ENCODE peak calls at places on chromosome 18, in seven cellular contexts. R is AG04449, U is transverse colon, H is bronchial epithelial cell, Q is kidney, T is Calu3, J is hepatocyte. I is an unnamed sample.

GRCh38 chr18:29652797-29653196 is 1389.7 kb downstream of the DSC3 start:
- DNase-seq in J (no peak), U (no peak), T (no peak), Q (no peak), H (peak), R (no peak), I (no peak)

GRCh38 chr18:47206945-47207637 is 30.9 kb upstream of the IER3IP1 start:
- DNase-seq in J (no peak), H (no peak), U (no peak), R (no peak), T (no peak), Q (no peak), I (no peak)

GRCh38 chr18:22466608-22467390 is 49.1 kb upstream of the CTAGE1 start:
- DNase-seq in H (peak), Q (no peak), J (peak), R (peak), U (no peak), T (peak), I (peak)

GRCh38 chr18:832085-832681 is 20.1 kb upstream of the YES1 start:
- DNase-seq in T (peak), H (no peak), Q (no peak), J (peak), R (no peak), U (peak), I (no peak)

GRCh38 chr18:63617049-63617995 is 26.7 kb downstream of the SERPINB4 start:
- DNase-seq in Q (no peak), U (no peak), H (no peak), J (no peak), R (no peak), T (no peak), I (no peak)

GRCh38 chr18:51194604-51195003 is 2.9 kb downstream of the MEX3C start:
- DNase-seq in U (no peak), R (no peak), H (no peak), Q (no peak), T (no peak), J (no peak), I (no peak)

GRCh38 chr18:22168360-22168921 is 948 bp upstream of the GATA6 start:
- DNase-seq in J (peak), H (no peak), Q (no peak), R (no peak), T (peak), U (peak), I (no peak)

GRCh38 chr18:74946646-74947045 is 262.3 kb downstream of the PTGR3 start:
- DNase-seq in Q (no peak), R (no peak), H (peak), J (no peak), T (no peak), U (no peak), I (no peak)

GRCh38 chr18:70127307-70127828 is 78.1 kb downstream of the RTTN start:
- DNase-seq in J (no peak), H (no peak), T (no peak), R (no peak), U (no peak), Q (no peak), I (no peak)

GRCh38 chr18:33957705-33958104 is 267.0 kb downstream of the NOL4 start:
- DNase-seq in J (no peak), U (no peak), R (no peak), T (no peak), Q (no peak), H (no peak), I (no peak)

GRCh38 chr18:58691256-58691655 is 20.0 kb downstream of the MALT1 start:
- DNase-seq in T (no peak), H (no peak), R (no peak), J (no peak), Q (no peak), U (no peak), I (no peak)

GRCh38 chr18:65235966-65236634 is 514.7 kb upstream of the CDH7 start:
- DNase-seq in Q (no peak), U (no peak), R (no peak), T (peak), J (peak), H (peak), I (no peak)

GRCh38 chr18:55234366-55235093 is 275.3 kb upstream of the CCDC68 start:
- DNase-seq in H (peak), Q (peak), J (peak), U (peak), T (peak), R (peak), I (no peak)

GRCh38 chr18:71541643-71542042 is 1002.5 kb downstream of the CBLN2 start:
- DNase-seq in H (no peak), T (no peak), U (no peak), J (no peak), R (no peak), Q (no peak), I (no peak)

GRCh38 chr18:35289293-35290069 is 548 bp downstream of the ZSCAN30 start:
- DNase-seq in J (peak), U (peak), T (peak), R (no peak), Q (no peak), H (peak), I (no peak)

GRCh38 chr18:77700051-77700450 is 450.4 kb downstream of the GALR1 start:
- DNase-seq in R (no peak), H (no peak), U (no peak), J (no peak), Q (no peak), T (no peak), I (no peak)

GRCh38 chr18:36441426-36441870 is 143.9 kb downstream of the FHOD3 start:
- DNase-seq in Q (no peak), H (no peak), T (no peak), J (no peak), U (no peak), R (no peak), I (no peak)

GRCh38 chr18:77065221-77065981 is 67.2 kb downstream of the MBP start:
- DNase-seq in T (peak), H (peak), J (peak), Q (no peak), R (peak), U (no peak), I (peak)

GRCh38 chr18:4352746-4353522 is 102.2 kb downstream of the DLGAP1 start:
- DNase-seq in R (no peak), T (no peak), H (no peak), J (peak), Q (no peak), U (no peak), I (no peak)

GRCh38 chr18:36296591-36297418 is 708 bp upstream of the FHOD3 start:
- DNase-seq in H (peak), R (no peak), T (peak), J (peak), Q (peak), U (peak), I (no peak)

GRCh38 chr18:45651269-45651668 is 36.0 kb downstream of the SLC14A2 start:
- DNase-seq in R (no peak), H (no peak), Q (no peak), T (no peak), U (no peak), J (peak), I (no peak)

GRCh38 chr18:62741118-62741566 is 25.8 kb downstream of the PHLPP1 start:
- DNase-seq in R (no peak), U (peak), Q (no peak), T (peak), H (peak), J (peak), I (no peak)

GRCh38 chr18:79681484-79682387 is 2.1 kb downstream of the CTDP1 start:
- DNase-seq in R (no peak), J (no peak), Q (no peak), H (no peak), T (no peak), U (peak), I (no peak)

GRCh38 chr18:49089049-49089448 is 138.3 kb upstream of the SMAD7 start:
- DNase-seq in H (no peak), T (no peak), Q (no peak), U (no peak), J (no peak), R (no peak), I (no peak)

GRCh38 chr18:24727685-24728084 is 267.2 kb downstream of the HRH4 start:
- DNase-seq in U (no peak), Q (no peak), T (no peak), R (no peak), H (no peak), J (no peak), I (no peak)
- TF ChIP-seq CTCF in U (no peak), Q (no peak), T (peak), R (no peak), H (no peak), J (no peak), I (no peak)

DNA sequence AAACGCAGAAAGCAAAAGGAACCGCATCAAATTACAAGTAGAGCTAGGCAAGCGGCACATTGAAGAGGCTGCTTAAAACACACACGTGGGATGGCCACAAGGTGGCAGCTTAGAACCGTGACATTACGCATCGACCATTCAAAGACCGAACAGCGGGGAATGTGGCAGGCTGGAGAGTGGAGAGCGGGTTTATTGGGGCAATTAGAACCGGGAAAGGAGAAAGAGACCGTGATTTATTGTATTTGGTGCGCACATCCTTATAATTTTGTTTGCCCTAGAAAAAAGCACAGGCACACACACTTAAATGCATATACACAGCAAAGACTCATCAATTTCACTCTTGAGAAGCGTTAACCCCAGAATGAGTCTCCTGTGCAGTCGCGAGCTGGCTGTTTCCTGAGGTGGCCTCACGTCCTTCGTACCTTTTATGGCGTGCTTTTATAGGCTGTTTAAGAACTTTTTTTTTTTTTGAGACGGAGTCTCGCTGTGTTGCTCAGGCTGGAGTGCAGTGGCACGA is 31.7 kb upstream of the MEP1B start:
- DNase-seq in Q (peak), H (peak), T (peak), J (peak), R (peak), U (peak), I (peak)
- TF ChIP-seq CTCF in Q (peak), H (peak), T (peak), J (peak), R (peak), U (peak), I (peak)

GRCh38 chr18:59715966-59716369 is 18.7 kb upstream of the CCBE1 start:
- DNase-seq in Q (no peak), R (peak), J (no peak), H (peak), T (peak), U (no peak), I (no peak)
- TF ChIP-seq CTCF in Q (no peak), R (peak), J (no peak), H (no peak), T (no peak), U (no peak), I (peak)

GRCh38 chr18:12579775-12580174 is 78.1 kb downstream of the SPIRE1 start:
- DNase-seq in T (no peak), Q (no peak), R (no peak), H (no peak), U (no peak), J (no peak), I (no peak)

GRCh38 chr18:12586956-12587355 is 71.0 kb downstream of the SPIRE1 start:
- DNase-seq in T (no peak), J (no peak), U (no peak), Q (no peak), H (no peak), R (no peak), I (no peak)

GRCh38 chr18:12589419-12589818 is 68.5 kb downstream of the SPIRE1 start:
- DNase-seq in U (no peak), Q (no peak), J (no peak), R (no peak), T (no peak), H (no peak), I (no peak)

GRCh38 chr18:12580630-12581342 is 77.1 kb downstream of the SPIRE1 start:
- DNase-seq in T (no peak), H (peak), J (peak), R (no peak), U (no peak), Q (no peak), I (no peak)

DNA sequence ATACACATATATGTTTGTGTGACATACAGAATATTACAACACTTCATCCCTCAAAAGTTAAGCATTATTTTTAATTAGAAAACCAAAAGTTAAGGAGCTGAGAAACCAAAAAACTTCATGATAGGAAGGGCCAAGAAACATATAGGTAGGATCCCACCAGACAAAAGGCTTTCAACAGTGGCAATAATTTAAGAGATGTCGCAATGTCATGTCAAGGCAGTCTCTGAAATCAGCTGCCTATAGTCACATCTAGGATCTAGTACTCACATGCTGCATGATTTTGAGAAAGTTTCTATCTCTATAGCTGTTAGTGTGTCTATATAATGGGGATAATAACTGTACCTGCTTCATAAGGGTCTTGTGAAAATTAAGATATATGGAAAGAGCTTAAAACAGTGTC is 72.7 kb downstream of the SPIRE1 start:
- DNase-seq in U (no peak), J (no peak), Q (no peak), T (no peak), R (no peak), H (no peak), I (no peak)
- TF ChIP-seq CTCF in U (no peak), J (no peak), Q (no peak), T (no peak), R (no peak), H (no peak), I (no peak)

GRCh38 chr18:60411715-60412114 is 39.1 kb upstream of the MC4R start:
- DNase-seq in Q (no peak), H (peak), T (peak), U (no peak), R (no peak), J (peak), I (no peak)
- TF ChIP-seq CTCF in Q (no peak), H (peak), T (no peak), U (no peak), R (no peak), J (no peak), I (peak)

DNA sequence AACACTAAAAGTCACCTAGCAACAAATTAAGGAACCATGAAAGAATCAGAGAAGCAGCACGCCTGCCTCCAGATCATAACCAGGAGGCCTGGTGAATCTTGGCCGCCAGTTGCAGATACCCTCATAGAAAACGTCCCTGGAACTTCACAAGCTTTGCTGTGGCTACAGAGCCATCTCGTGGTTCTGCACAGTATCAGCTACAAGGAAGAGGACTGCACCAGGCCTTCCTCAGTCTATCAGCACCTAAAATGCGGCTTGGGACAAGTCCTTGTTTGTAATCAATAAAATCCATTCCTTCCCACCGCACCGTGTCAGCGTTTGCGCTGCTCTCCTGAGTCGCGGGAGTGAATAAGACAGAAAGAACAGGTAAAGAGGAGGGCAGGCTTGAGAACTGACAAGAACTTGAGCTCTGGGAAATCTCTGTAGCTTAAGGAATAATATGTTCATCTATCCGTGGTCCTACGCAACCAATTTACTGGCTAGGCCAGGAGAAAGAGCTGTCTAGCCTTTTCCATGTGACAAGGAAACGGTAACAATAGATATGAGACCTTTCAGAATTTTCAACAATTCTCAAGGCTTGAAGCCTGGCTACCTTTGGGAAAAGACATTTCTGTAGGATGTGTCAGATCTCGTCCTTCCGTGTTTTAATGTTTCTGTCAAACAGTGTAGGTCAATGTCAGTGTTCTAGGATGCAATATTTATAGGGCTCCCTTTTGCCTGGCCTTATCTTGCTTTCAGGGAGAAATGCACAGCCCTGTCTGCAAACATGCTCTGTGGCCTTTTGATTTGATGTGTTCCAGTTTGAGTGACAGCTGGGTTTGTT is 128.5 kb upstream of the RAB12 start:
- DNase-seq in R (peak), H (peak), J (peak), U (no peak), Q (no peak), T (peak), I (no peak)
- TF ChIP-seq CTCF in R (peak), H (peak), J (peak), U (peak), Q (peak), T (peak), I (peak)

I was measured in BJ.